ENCODE peak calls at places on chromosome 3, in six cellular contexts. One of them, this sample, is unnamed.

GRCh38 chr3:56238299-56238698 is 230.0 kb downstream of the ERC2 start:
- DNase-seq in uterus: no peak
- DNase-seq in adrenal gland: no peak
- DNase-seq in spleen: no peak
- DNase-seq in transverse colon: no peak
- DNase-seq in body of pancreas: no peak
- DNase-seq in this sample: no peak

GRCh38 chr3:138911621-138912020 is 35.3 kb downstream of the FOXL2 start:
- DNase-seq in body of pancreas: no peak
- DNase-seq in transverse colon: no peak
- DNase-seq in adrenal gland: no peak
- DNase-seq in spleen: no peak
- DNase-seq in uterus: no peak
- DNase-seq in this sample: no peak

GRCh38 chr3:32818431-32819085 is 761 bp downstream of the TRIM71 start:
- DNase-seq in adrenal gland: no peak
- DNase-seq in body of pancreas: no peak
- DNase-seq in transverse colon: no peak
- DNase-seq in uterus: no peak
- DNase-seq in spleen: no peak
- DNase-seq in this sample: no peak

GRCh38 chr3:128804017-128804816 is 75.2 kb upstream of the ACAD9 start:
- DNase-seq in adrenal gland: no peak
- DNase-seq in spleen: no peak
- DNase-seq in body of pancreas: no peak
- DNase-seq in uterus: no peak
- DNase-seq in transverse colon: no peak
- DNase-seq in this sample: no peak

GRCh38 chr3:62601238-62601856 is 228.0 kb upstream of the FEZF2 start:
- DNase-seq in body of pancreas: no peak
- DNase-seq in adrenal gland: peak; percentile 12
- DNase-seq in spleen: no peak
- DNase-seq in transverse colon: no peak
- DNase-seq in uterus: no peak
- DNase-seq in this sample: no peak

GRCh38 chr3:142850395-142851023 is 38.4 kb downstream of the PCOLCE2 start:
- DNase-seq in body of pancreas: no peak
- DNase-seq in spleen: no peak
- DNase-seq in adrenal gland: peak; percentile 14
- DNase-seq in uterus: no peak
- DNase-seq in transverse colon: no peak
- DNase-seq in this sample: no peak

GRCh38 chr3:127459205-127459604 is 131.3 kb downstream of the TPRA1 start:
- DNase-seq in transverse colon: no peak
- DNase-seq in body of pancreas: no peak
- DNase-seq in spleen: peak; percentile 27
- DNase-seq in uterus: no peak
- DNase-seq in adrenal gland: no peak
- DNase-seq in this sample: no peak

GRCh38 chr3:149145926-149146325 is 16.5 kb downstream of the HPS3 start:
- DNase-seq in transverse colon: no peak
- DNase-seq in adrenal gland: peak; percentile 11
- DNase-seq in uterus: no peak
- DNase-seq in body of pancreas: no peak
- DNase-seq in spleen: no peak
- DNase-seq in this sample: no peak

GRCh38 chr3:86948840-86949239 is 42.1 kb downstream of the VGLL3 start:
- DNase-seq in body of pancreas: no peak
- DNase-seq in adrenal gland: no peak
- DNase-seq in transverse colon: no peak
- DNase-seq in uterus: no peak
- DNase-seq in spleen: no peak
- DNase-seq in this sample: no peak

GRCh38 chr3:183517656-183518055 is 37.9 kb downstream of the KLHL6 start:
- DNase-seq in uterus: no peak
- DNase-seq in transverse colon: no peak
- DNase-seq in body of pancreas: no peak
- DNase-seq in adrenal gland: no peak
- DNase-seq in spleen: no peak
- DNase-seq in this sample: no peak

GRCh38 chr3:146163584-146163983 is 2.6 kb upstream of the PLOD2 start:
- DNase-seq in adrenal gland: no peak
- DNase-seq in spleen: no peak
- DNase-seq in body of pancreas: no peak
- DNase-seq in uterus: no peak
- DNase-seq in transverse colon: no peak
- DNase-seq in this sample: no peak

GRCh38 chr3:149390316-149390715 is 12.9 kb upstream of the TM4SF1 start:
- DNase-seq in adrenal gland: no peak
- DNase-seq in uterus: no peak
- DNase-seq in spleen: no peak
- DNase-seq in body of pancreas: no peak
- DNase-seq in transverse colon: no peak
- DNase-seq in this sample: no peak

GRCh38 chr3:13620776-13621365 is 71.9 kb downstream of the FBLN2 start:
- DNase-seq in body of pancreas: no peak
- DNase-seq in adrenal gland: no peak
- DNase-seq in spleen: peak; percentile 42
- DNase-seq in transverse colon: no peak
- DNase-seq in uterus: no peak
- DNase-seq in this sample: no peak

GRCh38 chr3:193803288-193803687 is 210.3 kb downstream of the OPA1 start:
- DNase-seq in adrenal gland: no peak
- DNase-seq in transverse colon: peak; percentile 73
- DNase-seq in uterus: no peak
- DNase-seq in body of pancreas: peak; percentile 67
- DNase-seq in spleen: no peak
- DNase-seq in this sample: no peak

GRCh38 chr3:131806736-131807135 is 228.1 kb downstream of the CPNE4 start:
- DNase-seq in uterus: no peak
- DNase-seq in spleen: no peak
- DNase-seq in adrenal gland: no peak
- DNase-seq in transverse colon: no peak
- DNase-seq in body of pancreas: no peak
- DNase-seq in this sample: no peak

GRCh38 chr3:166453472-166453871 is 616.2 kb upstream of the BCHE start:
- DNase-seq in uterus: no peak
- DNase-seq in transverse colon: no peak
- DNase-seq in spleen: no peak
- DNase-seq in adrenal gland: no peak
- DNase-seq in body of pancreas: no peak
- DNase-seq in this sample: no peak

GRCh38 chr3:5585085-5585484 is 397.6 kb downstream of the EDEM1 start:
- DNase-seq in adrenal gland: no peak
- DNase-seq in transverse colon: no peak
- DNase-seq in uterus: no peak
- DNase-seq in spleen: no peak
- DNase-seq in body of pancreas: no peak
- DNase-seq in this sample: no peak

GRCh38 chr3:159852821-159853505 is 135.7 kb upstream of the IL12A start:
- DNase-seq in spleen: peak; percentile 81
- DNase-seq in transverse colon: no peak
- DNase-seq in uterus: peak; percentile 36
- DNase-seq in body of pancreas: peak; percentile 10
- DNase-seq in adrenal gland: no peak
- DNase-seq in this sample: no peak

GRCh38 chr3:36318584-36319200 is 61.6 kb upstream of the STAC start:
- DNase-seq in uterus: no peak
- DNase-seq in adrenal gland: no peak
- DNase-seq in spleen: no peak
- DNase-seq in body of pancreas: no peak
- DNase-seq in transverse colon: no peak
- DNase-seq in this sample: no peak

GRCh38 chr3:16183601-16184270 is 9.3 kb downstream of the GALNT15 start:
- DNase-seq in spleen: no peak
- DNase-seq in body of pancreas: no peak
- DNase-seq in uterus: peak; percentile 39
- DNase-seq in adrenal gland: peak; percentile 63
- DNase-seq in transverse colon: no peak
- DNase-seq in this sample: peak; percentile 63

GRCh38 chr3:27326211-27326948 is 42.8 kb downstream of the NEK10 start:
- DNase-seq in body of pancreas: no peak
- DNase-seq in uterus: peak; percentile 17
- DNase-seq in adrenal gland: no peak
- DNase-seq in spleen: no peak
- DNase-seq in transverse colon: peak; percentile 25
- DNase-seq in this sample: peak; percentile 53

GRCh38 chr3:19898725-19899124 is 35.3 kb downstream of the EFHB start:
- DNase-seq in spleen: no peak
- DNase-seq in transverse colon: no peak
- DNase-seq in adrenal gland: no peak
- DNase-seq in uterus: no peak
- DNase-seq in body of pancreas: no peak
- DNase-seq in this sample: no peak

GRCh38 chr3:99952306-99952705 is 134.6 kb downstream of the CMSS1 start:
- DNase-seq in adrenal gland: no peak
- DNase-seq in body of pancreas: no peak
- DNase-seq in spleen: no peak
- DNase-seq in transverse colon: no peak
- DNase-seq in uterus: no peak
- DNase-seq in this sample: no peak

GRCh38 chr3:73473578-73474448 is 150.9 kb downstream of the PDZRN3 start:
- DNase-seq in transverse colon: no peak
- DNase-seq in uterus: no peak
- DNase-seq in adrenal gland: no peak
- DNase-seq in body of pancreas: peak; percentile 82
- DNase-seq in spleen: no peak
- DNase-seq in this sample: no peak

DNA sequence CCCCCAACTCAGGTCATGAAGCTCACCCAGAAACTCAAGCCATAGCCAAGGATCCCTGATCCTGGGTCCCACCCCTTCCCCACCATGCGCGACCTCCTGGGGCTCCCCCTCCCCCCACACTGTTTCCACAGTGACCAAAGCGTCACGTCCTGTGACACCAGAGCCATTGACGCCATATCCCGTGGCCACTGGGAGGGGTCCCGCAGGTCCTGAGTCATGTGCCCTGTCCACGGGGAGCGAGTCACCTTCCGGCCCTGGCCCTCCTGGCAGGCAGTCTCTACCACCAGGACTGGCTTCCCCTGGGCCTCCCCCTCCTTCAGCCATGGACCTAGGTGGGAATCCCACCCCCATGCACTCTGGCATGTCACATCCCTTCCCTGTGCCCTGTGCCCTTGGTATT is 15.6 kb downstream of the SEMA3F start:
- DNase-seq in spleen: peak; percentile 87
- DNase-seq in adrenal gland: peak; percentile 69
- DNase-seq in uterus: no peak
- DNase-seq in transverse colon: no peak
- DNase-seq in body of pancreas: no peak
- DNase-seq in this sample: no peak
- TF ChIP-seq POLR2A in spleen: no peak
- TF ChIP-seq POLR2A in adrenal gland: no peak
- TF ChIP-seq POLR2A in uterus: no peak
- TF ChIP-seq POLR2A in transverse colon: no peak
- TF ChIP-seq POLR2A in body of pancreas: no peak
- TF ChIP-seq POLR2A in this sample: no peak

DNA sequence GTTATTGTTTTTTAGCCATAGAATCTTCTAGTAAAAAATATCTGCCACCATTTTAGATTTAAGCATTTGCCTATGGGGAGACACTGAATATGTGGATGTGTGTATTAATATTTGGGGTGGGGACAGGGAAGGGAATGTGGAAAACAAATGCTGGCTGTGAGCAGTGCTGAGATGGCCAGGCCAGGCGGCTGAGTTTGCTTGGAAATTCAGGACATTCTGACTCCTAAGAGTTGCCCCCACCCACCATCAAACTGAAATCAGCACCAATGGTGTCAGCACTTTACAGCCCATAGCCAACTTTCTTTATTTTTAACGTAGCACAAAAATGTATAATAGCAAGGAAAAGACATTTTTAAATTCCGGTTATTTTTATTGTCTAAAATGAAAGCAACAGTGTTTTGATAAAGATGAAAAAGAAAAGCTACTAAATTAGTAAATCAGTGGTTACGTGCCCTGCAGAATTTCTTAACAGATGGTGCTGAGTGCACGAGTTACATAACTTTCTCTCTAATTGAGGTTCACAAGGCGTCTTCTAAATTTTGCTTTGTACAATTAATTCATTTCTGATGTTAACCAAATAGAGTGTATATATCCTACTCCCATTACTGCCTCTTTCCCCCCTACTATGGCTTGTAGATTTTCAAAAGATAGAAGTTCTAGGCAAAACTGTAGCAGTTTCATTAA is 34.0 kb downstream of the B3GALNT1 start:
- DNase-seq in body of pancreas: no peak
- DNase-seq in adrenal gland: no peak
- DNase-seq in transverse colon: no peak
- DNase-seq in uterus: no peak
- DNase-seq in spleen: no peak
- DNase-seq in this sample: no peak
- H3K4me1 ChIP-seq in body of pancreas: peaks cover 35% of the 10 kb centered on the region
- H3K4me1 ChIP-seq in adrenal gland: no peaks in the 10 kb centered on the region
- H3K4me1 ChIP-seq in transverse colon: no peaks in the 10 kb centered on the region
- H3K4me1 ChIP-seq in uterus: no peaks in the 10 kb centered on the region
- H3K4me1 ChIP-seq in spleen: peaks cover 16% of the 10 kb centered on the region
- H3K4me1 ChIP-seq in this sample: no peaks in the 10 kb centered on the region

GRCh38 chr3:72154391-72155300 is 369.7 kb upstream of the PROK2 start:
- DNase-seq in transverse colon: no peak
- DNase-seq in body of pancreas: no peak
- DNase-seq in spleen: no peak
- DNase-seq in uterus: no peak
- DNase-seq in adrenal gland: no peak
- DNase-seq in this sample: no peak
- TF ChIP-seq POLR2A in transverse colon: no peak
- TF ChIP-seq POLR2A in body of pancreas: no peak
- TF ChIP-seq POLR2A in spleen: no peak
- TF ChIP-seq POLR2A in uterus: no peak
- TF ChIP-seq POLR2A in adrenal gland: no peak
- TF ChIP-seq POLR2A in this sample: no peak

GRCh38 chr3:30646181-30646876 is 39.9 kb downstream of the TGFBR2 start:
- DNase-seq in body of pancreas: no peak
- DNase-seq in uterus: no peak
- DNase-seq in spleen: no peak
- DNase-seq in transverse colon: no peak
- DNase-seq in adrenal gland: no peak
- DNase-seq in this sample: no peak
- H3K4me1 ChIP-seq in body of pancreas: peaks cover 33% of the 10 kb centered on the region
- H3K4me1 ChIP-seq in uterus: peaks cover 25% of the 10 kb centered on the region
- H3K4me1 ChIP-seq in spleen: peaks cover 100% of the 10 kb centered on the region
- H3K4me1 ChIP-seq in transverse colon: peaks cover 39% of the 10 kb centered on the region
- H3K4me1 ChIP-seq in adrenal gland: peaks cover 39% of the 10 kb centered on the region
- H3K4me1 ChIP-seq in this sample: peaks cover 4% of the 10 kb centered on the region

DNA sequence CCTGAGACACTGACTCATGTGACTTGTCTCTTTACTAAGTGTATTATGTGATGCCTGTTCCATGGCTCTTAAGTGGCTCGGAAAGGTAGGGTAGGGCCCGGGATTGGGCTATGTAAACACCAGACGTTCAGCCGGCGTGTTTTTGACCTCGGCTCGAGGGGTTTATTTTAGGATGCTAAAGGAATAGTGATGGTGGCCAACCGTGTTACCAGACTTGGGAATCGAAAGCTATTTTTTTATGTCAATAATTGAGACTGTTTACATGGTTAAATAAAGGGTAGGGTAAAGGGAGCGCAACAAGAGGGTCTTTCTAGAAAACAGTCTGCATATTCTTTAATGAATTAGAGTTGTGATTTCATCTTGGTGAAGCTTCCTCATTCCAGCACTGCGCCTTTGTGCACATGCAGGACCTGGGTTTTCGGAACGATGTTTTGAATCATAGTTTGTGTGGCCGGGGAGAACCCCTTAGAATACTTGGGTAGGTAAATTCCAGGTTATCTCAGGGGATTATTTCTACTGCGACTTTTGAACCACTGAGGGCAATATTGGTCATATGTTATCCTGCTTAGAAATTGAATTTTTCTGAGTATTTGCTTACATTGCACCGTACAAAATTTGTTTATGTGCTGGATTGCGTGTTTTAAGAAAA is 1.2 kb downstream of the PIK3CA start:
- DNase-seq in body of pancreas: no peak
- DNase-seq in adrenal gland: peak; percentile 23
- DNase-seq in spleen: no peak
- DNase-seq in uterus: no peak
- DNase-seq in transverse colon: peak; percentile 26
- DNase-seq in this sample: peak; percentile 25
- TF ChIP-seq POLR2A in body of pancreas: no peak
- TF ChIP-seq POLR2A in adrenal gland: no peak
- TF ChIP-seq POLR2A in spleen: no peak
- TF ChIP-seq POLR2A in uterus: no peak
- TF ChIP-seq POLR2A in transverse colon: no peak
- TF ChIP-seq POLR2A in this sample: no peak

This sample was measured in ovary.